ENCODE peak calls at places on chromosomes 4 and X, in four cellular contexts. C is K562, N is WTC11, T is GM12878. X is an unnamed sample.
A peak's percentile ranks its signal among the peaks of the same experiment; 100 is the strongest.

GRCh38 chrX:64291106-64291505 is 60.7 kb upstream of the ASB12 start:
- DNase-seq in C (no peak), T (no peak), N (no peak), X (no peak)

GRCh38 chrX:153717445-153717844 is 6.7 kb downstream of the BCAP31 start:
- DNase-seq in T (no peak), C (no peak), N (no peak), X (no peak)

GRCh38 chrX:70089575-70090297 is 27.5 kb downstream of the OTUD6A start:
- DNase-seq in C (no peak), N (no peak), T (no peak), X (no peak)

GRCh38 chr4:154622598-154622997 is 10.1 kb upstream of the FGG start:
- DNase-seq in C (peak; percentile 58), N (no peak), T (no peak), X (peak; percentile 66)

GRCh38 chrX:57138674-57139073 is 1.5 kb upstream of the SPIN2A start:
- DNase-seq in T (no peak), N (no peak), C (no peak), X (no peak)

GRCh38 chr4:137471461-137471860 is 60.8 kb downstream of the PCDH18 start:
- DNase-seq in N (no peak), T (no peak), C (no peak), X (no peak)

GRCh38 chr4:33262809-33263208 is 2542.6 kb downstream of the PCDH7 start:
- DNase-seq in C (no peak), N (no peak), T (no peak), X (no peak)

GRCh38 chr4:1344696-1345095 is 2.3 kb upstream of the UVSSA start:
- DNase-seq in C (no peak), T (no peak), N (no peak), X (no peak)

GRCh38 chr4:99857302-99857701 is 36.9 kb downstream of the LAMTOR3 start:
- DNase-seq in C (no peak), N (no peak), T (no peak), X (no peak)

GRCh38 chr4:71184195-71184781 is 154.5 kb upstream of the SLC4A4 start:
- DNase-seq in T (peak; percentile 13), C (peak; percentile 44), N (peak; percentile 29), X (peak; percentile 31)

GRCh38 chrX:10756365-10756915 is 136.1 kb upstream of the MID1 start:
- DNase-seq in N (no peak), C (no peak), T (no peak), X (no peak)

GRCh38 chr4:87038837-87039715 is 104.3 kb downstream of the AFF1 start:
- DNase-seq in T (no peak), N (peak; percentile 52), C (no peak), X (no peak)

GRCh38 chr4:99838927-99839326 is 22.3 kb downstream of the DAPP1 start:
- DNase-seq in T (no peak), C (no peak), N (no peak), X (no peak)

GRCh38 chrX:2691543-2692220 is 587 bp downstream of the CD99 start:
- DNase-seq in T (no peak), N (no peak), C (peak; percentile 47), X (no peak)

GRCh38 chr4:151407466-151408379 is 1.3 kb upstream of the FHIP1A start:
- DNase-seq in T (peak; percentile 40), C (no peak), N (peak; percentile 22), X (no peak)

DNA sequence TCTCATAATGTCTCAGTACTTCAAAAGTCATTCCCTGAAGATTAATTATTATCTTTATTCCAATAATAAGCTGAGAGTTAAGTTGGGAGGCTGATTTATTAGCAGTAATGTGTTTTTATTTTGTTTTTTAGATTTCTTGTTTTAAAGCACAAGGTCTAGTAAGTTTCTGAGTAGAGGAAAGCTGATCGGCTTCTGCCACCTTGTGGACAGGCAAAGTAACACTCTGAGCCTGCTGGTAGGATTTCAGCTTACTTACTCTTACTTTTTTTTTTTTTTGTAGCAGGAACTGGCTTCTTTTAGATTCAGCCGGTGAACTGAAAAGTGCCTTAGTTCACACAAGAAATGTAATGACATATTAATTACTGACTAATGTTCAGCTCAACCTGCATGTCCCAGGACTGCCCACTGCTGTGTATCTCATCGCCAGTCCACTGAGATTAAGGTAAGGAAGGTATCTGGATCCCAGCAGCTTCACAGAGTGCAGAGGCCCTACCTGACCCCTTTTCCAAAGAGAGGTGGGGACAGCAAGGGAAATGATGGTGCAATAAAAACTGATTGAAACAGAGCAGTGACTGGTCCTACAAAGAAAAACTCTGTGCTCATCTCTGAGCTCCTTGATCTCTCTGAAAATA is 126.5 kb downstream of the ADGRA3 start:
- DNase-seq in N (peak; percentile 57), T (no peak), C (peak; percentile 37), X (peak; percentile 59)
- TF ChIP-seq NR2C2 in N (no peak), T (no peak), C (no peak), X (no peak)

GRCh38 chr4:119040711-119041185 is 94.9 kb upstream of the MYOZ2 start:
- DNase-seq in T (no peak), C (no peak), N (peak; percentile 32), X (no peak)
- TF ChIP-seq NR2C2 in T (no peak), C (no peak), N (no peak), X (no peak)

DNA sequence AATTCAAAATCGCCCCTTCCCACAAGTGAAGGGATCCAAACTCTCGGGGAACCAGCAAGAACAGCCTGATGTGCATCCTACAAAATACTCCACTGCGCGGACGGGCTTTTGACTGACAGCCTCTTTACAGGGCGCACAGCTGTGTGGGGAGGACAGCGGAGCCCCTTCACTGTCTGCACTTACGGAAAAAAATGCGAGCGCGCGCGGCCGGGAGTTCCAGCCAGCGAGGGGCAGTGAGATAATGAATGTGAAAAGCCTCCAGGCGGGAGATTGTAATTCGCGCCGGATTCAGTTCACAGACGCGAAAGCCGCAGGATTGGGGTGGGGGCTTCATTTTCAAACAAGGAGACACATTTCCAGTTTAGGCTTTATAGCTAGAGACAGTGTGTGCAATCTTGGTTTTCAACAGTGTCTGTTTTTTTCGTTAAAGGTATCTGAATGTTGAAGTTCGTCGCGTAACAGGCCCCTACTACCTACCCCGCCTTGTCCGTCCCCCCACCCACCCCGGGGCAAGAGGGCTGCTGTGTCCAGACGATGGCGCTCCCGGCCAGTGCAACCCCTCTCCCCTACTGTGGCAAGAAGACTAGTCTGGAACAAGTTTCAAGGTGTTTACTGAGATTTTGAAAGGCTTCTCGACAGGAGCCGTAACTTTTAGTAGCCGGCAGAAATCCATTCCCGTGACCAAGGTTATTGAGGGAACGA is 1.7 kb upstream of the GPR50 start:
- DNase-seq in N (peak; percentile 76), T (no peak), C (peak; percentile 14), X (no peak)
- TF ChIP-seq NR2C2 in N (no peak), T (no peak), C (no peak), X (no peak)

DNA sequence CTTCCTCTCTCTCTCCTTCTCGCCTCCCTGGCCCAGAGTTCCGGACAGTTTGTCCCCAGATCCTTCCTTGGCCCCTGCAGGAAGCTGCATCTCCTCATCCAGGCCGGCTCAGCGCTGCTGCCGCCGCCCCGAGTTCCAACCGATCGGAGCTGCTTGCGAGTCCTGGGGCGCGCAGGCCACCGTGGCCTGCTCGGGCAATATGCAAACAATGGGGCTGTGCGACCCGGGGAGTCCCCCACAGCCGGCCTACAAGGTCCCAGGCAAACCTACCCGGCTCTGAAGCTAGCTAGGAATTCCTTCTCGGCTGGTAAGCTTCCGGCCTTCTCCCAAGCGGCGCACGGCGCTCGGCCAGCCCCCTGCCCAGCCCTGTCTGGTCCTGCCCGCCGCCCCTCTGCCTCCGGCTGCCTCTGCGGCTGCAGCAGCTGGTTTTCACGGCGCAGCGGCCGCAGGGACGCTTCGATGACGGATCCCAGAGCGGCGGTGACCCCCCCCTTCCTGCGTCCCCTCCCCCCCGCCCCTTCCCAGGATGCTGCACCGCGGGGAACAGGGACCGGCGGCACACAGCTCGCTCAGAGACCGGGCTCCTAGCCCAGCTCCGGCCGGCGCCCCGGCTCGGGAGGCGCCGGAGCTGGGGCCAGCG is 59.4 kb downstream of the TSC22D3 start:
- DNase-seq in N (peak; percentile 56), C (no peak), T (no peak), X (no peak)
- TF ChIP-seq NR2C2 in N (no peak), C (no peak), T (no peak), X (no peak)

DNA sequence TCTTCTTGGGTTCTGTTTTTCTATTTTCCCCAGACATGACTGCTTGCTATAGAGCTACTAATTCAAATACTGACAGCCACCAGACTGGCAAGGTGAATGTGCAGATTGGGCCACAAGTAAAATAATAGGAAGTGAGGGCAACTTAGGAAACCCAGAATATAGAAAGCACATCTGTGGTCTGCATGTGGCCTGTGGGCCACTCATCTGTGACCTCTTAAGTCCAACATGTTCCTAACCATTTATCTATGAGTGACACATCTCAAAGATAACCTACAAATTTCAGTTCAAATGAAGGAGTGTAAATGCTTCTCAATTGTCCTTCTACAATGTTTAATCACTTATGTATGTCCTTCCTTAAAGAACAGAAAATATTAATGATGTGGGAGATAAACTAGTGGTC is 128.9 kb downstream of the REELD1 start:
- DNase-seq in N (no peak), C (no peak), T (peak; percentile 53), X (no peak)
- TF ChIP-seq NR2C2 in N (no peak), C (no peak), T (no peak), X (no peak)

DNA sequence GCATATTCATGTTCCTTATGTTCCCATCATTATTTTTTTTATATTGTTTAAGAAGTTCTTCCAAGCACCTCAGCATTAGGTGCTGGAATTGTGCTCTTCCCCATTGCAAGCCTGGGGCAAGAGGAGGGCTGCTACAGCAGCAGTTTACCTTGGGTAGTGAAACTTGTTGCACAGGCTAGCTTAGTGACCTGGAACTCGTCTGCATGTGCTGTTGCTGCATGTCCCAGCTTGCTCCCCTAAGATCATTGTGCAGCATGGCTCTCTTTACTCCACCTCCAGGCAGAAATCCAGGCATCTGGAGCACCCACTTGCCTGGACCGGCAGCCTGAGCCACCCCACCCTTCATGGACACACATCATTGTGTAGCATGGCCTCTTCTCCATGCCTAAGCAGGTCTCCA is 776.0 kb downstream of the GLUD2 start:
- DNase-seq in T (no peak), C (no peak), N (no peak), X (no peak)
- TF ChIP-seq NR2C2 in T (no peak), C (no peak), N (no peak), X (no peak)

GRCh38 chrX:41382699-41383645 is 49.0 kb downstream of the DDX3X start:
- DNase-seq in N (no peak), T (no peak), C (no peak), X (no peak)
- TF ChIP-seq NR2C2 in N (no peak), T (no peak), C (no peak), X (no peak)

X was measured in HepG2.